ENCODE peak calls at places on chromosomes 4 and X, in seven cellular contexts. Y is iPS-NIHi11; W is H7; F is NCI-H524 treated with DMSO at 0.1 percent for 48 hours; H is LoVo; O is CD8-positive, alpha-beta memory T cell; L is BJ. S is an unnamed sample.
A peak's percentile ranks its signal among the peaks of the same experiment; 100 is the strongest.

GRCh38 chrX:68828740-68829593 is at the start of gene EFNB1:
- DNase-seq in Y (peak; percentile 81), W (peak; percentile 91), F (peak; percentile 82), H (peak; percentile 87), O (peak; percentile 77), L (peak; percentile 78), S (peak; percentile 88)

GRCh38 chrX:41122664-41123257 is 37.5 kb downstream of the USP9X start:
- DNase-seq in Y (no peak), W (no peak), F (no peak), H (no peak), O (no peak), L (no peak), S (no peak)

GRCh38 chr4:2269618-2270163 is 7.8 kb upstream of the MXD4 start:
- DNase-seq in Y (no peak), W (no peak), F (no peak), H (no peak), O (no peak), L (no peak), S (no peak)

GRCh38 chr4:5399790-5400421 is 308.5 kb downstream of the EVC2 start:
- DNase-seq in Y (peak; percentile 80), W (peak; percentile 70), F (no peak), H (peak; percentile 13), O (no peak), L (no peak), S (no peak)

GRCh38 chr4:112765317-112765989 is 128.5 kb downstream of the LARP7 start:
- DNase-seq in Y (peak; percentile 63), W (peak; percentile 75), F (no peak), H (no peak), O (no peak), L (no peak), S (no peak)

GRCh38 chr4:76459291-76459723 is 24.3 kb downstream of the SHROOM3 start:
- DNase-seq in Y (peak; percentile 84), W (peak; percentile 61), F (no peak), H (no peak), O (no peak), L (no peak), S (no peak)

GRCh38 chrX:13109811-13110210 is 65.4 kb upstream of the FAM9C start:
- DNase-seq in Y (no peak), W (no peak), F (no peak), H (no peak), O (no peak), L (no peak), S (no peak)

GRCh38 chrX:133676344-133677122 is 261.2 kb upstream of the GPC4 start:
- DNase-seq in Y (no peak), W (no peak), F (no peak), H (peak; percentile 20), O (no peak), L (no peak), S (no peak)

GRCh38 chr4:186201535-186202230 is 10.3 kb downstream of the CYP4V2 start:
- DNase-seq in Y (peak; percentile 74), W (peak; percentile 84), F (no peak), H (no peak), O (peak; percentile 47), L (no peak), S (peak; percentile 46)

GRCh38 chr4:120319230-120319761 is 252.6 kb upstream of the MAD2L1 start:
- DNase-seq in Y (no peak), W (no peak), F (no peak), H (no peak), O (no peak), L (no peak), S (no peak)

GRCh38 chrX:102345916-102346315 is 93.9 kb downstream of the NXF2B start:
- DNase-seq in Y (peak; percentile 13), W (peak; percentile 57), F (no peak), H (peak; percentile 20), O (peak; percentile 47), L (no peak), S (peak; percentile 54)

GRCh38 chrX:144333429-144333828 is 449.6 kb downstream of the UBE2NL start:
- DNase-seq in Y (no peak), W (no peak), F (no peak), H (no peak), O (no peak), L (no peak), S (no peak)

GRCh38 chr4:149183638-149184037 is 632.0 kb downstream of the IQCM start:
- DNase-seq in Y (peak; percentile 19), W (peak; percentile 5), F (no peak), H (no peak), O (no peak), L (no peak), S (no peak)

GRCh38 chrX:68669872-68670271 is 22.4 kb downstream of the STARD8 start:
- DNase-seq in Y (no peak), W (no peak), F (no peak), H (no peak), O (no peak), L (no peak), S (no peak)

GRCh38 chr4:148170408-148171385 is 271.5 kb downstream of the NR3C2 start:
- DNase-seq in Y (no peak), W (no peak), F (no peak), H (peak; percentile 88), O (no peak), L (no peak), S (no peak)